ENCODE peak calls at places on chromosome 4, in four cellular contexts. W is SJSA1; L is right cardiac atrium; A is CD8-positive, alpha-beta T cell. M is an unnamed sample.

GRCh38 chr4:17636696-17637351 is 22.4 kb downstream of the MED28 start:
- DNase-seq in W (peak; percentile 47), L (peak; percentile 90), A (peak; percentile 80), M (peak; percentile 37)

GRCh38 chr4:24989327-24989726 is 41.4 kb downstream of the LGI2 start:
- DNase-seq in W (no peak), L (no peak), A (no peak), M (no peak)

GRCh38 chr4:152462047-152462446 is 73.8 kb downstream of the FBXW7 start:
- DNase-seq in W (no peak), L (no peak), A (no peak), M (no peak)

GRCh38 chr4:39637572-39638357 is 900 bp downstream of the SMIM14 start:
- DNase-seq in W (peak; percentile 50), L (peak; percentile 70), A (peak; percentile 55), M (no peak)

GRCh38 chr4:30836231-30836630 is 116.1 kb downstream of the PCDH7 start:
- DNase-seq in W (no peak), L (no peak), A (no peak), M (peak; percentile 10)

GRCh38 chr4:76084542-76084941 is 10.0 kb downstream of the ART3 start:
- DNase-seq in W (no peak), L (no peak), A (no peak), M (no peak)

GRCh38 chr4:101014417-101014816 is 332.9 kb downstream of the PPP3CA start:
- DNase-seq in W (no peak), L (no peak), A (no peak), M (no peak)

GRCh38 chr4:39814403-39815185 is 116.7 kb downstream of the UBE2K start:
- DNase-seq in W (no peak), L (no peak), A (no peak), M (no peak)

GRCh38 chr4:10783351-10783750 is 98.8 kb upstream of the CLNK start:
- DNase-seq in W (no peak), L (no peak), A (no peak), M (peak; percentile 59)

GRCh38 chr4:123984881-123985280 is 588.3 kb downstream of the SPRY1 start:
- DNase-seq in W (no peak), L (peak; percentile 73), A (no peak), M (no peak)

GRCh38 chr4:88033309-88033708 is 25.9 kb downstream of the PKD2 start:
- DNase-seq in W (peak; percentile 53), L (no peak), A (no peak), M (peak; percentile 39)

GRCh38 chr4:131584587-131584986 is 1564.5 kb upstream of the PCDH10 start:
- DNase-seq in W (no peak), L (no peak), A (no peak), M (no peak)

GRCh38 chr4:145679991-145680455 is at the start of gene C4orf51:
- DNase-seq in W (no peak), L (no peak), A (no peak), M (peak; percentile 4)

GRCh38 chr4:31370866-31371465 is 650.8 kb downstream of the PCDH7 start:
- DNase-seq in W (no peak), L (no peak), A (no peak), M (no peak)

GRCh38 chr4:136156947-136157346 is 1375.3 kb downstream of the PCDH18 start:
- DNase-seq in W (no peak), L (no peak), A (no peak), M (no peak)

GRCh38 chr4:56976283-56976877 is 1.0 kb downstream of the NOA1 start:
- DNase-seq in W (no peak), L (no peak), A (no peak), M (no peak)

GRCh38 chr4:78693777-78694456 is 82.2 kb upstream of the BMP2K start:
- DNase-seq in W (no peak), L (no peak), A (no peak), M (no peak)

GRCh38 chr4:78691971-78692814 is 84.0 kb upstream of the BMP2K start:
- DNase-seq in W (no peak), L (no peak), A (no peak), M (no peak)

GRCh38 chr4:78694457-78694787 is 81.7 kb upstream of the BMP2K start:
- DNase-seq in W (no peak), L (no peak), A (no peak), M (no peak)

GRCh38 chr4:78691333-78691732 is 84.8 kb upstream of the BMP2K start:
- DNase-seq in W (no peak), L (no peak), A (no peak), M (no peak)

DNA sequence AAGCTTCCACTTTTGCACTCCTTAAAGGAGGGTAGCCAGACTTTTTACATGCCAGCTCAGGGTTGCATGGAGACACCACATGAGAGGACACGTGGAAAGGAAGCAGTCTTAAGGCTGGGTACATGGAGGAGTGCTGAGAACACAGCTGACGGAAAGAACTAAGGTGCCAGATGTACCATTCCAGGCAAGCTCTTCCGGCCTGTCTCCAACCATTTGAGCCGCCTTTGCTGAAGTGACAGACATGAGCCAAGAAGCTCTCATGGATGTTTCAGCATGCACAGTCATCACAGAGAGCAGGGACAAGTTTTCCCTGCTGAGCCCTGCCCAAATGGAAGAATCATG is 83.4 kb upstream of the BMP2K start:
- DNase-seq in W (no peak), L (no peak), A (no peak), M (no peak)
- H3K27ac ChIP-seq in W (no peak overlapping the region), L (peak overlapping the region; percentile 90), A (no peak overlapping the region), M (no peak overlapping the region)

GRCh38 chr4:112882286-112882685 is 167.2 kb upstream of the ANK2 start:
- DNase-seq in W (no peak), L (no peak), A (no peak), M (no peak)

GRCh38 chr4:112885897-112886296 is 163.6 kb upstream of the ANK2 start:
- DNase-seq in W (no peak), L (no peak), A (no peak), M (no peak)

GRCh38 chr4:112876316-112876715 is 173.1 kb upstream of the ANK2 start:
- DNase-seq in W (no peak), L (no peak), A (no peak), M (no peak)

DNA sequence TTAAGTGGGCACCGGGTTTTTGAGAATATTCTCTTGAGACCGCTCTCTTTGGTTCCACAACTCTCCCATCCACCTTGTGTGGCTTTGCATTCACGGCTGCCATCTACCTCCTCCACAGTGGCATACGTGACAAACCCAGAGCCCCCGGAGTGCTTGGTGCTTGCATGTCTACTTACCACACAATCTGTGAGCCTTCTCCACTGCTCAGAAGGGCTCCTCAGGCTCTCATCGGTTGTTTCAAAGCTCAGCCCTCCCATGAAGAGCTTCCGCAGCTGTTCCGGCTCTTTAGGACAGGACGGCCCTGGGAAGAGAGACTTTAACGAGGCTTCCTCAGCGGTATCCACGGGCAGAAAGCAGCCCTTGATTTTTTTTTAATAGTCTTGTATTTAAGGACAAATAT is 167.6 kb upstream of the ANK2 start:
- DNase-seq in W (no peak), L (no peak), A (no peak), M (no peak)
- H3K4me3 ChIP-seq in W (no peak overlapping the region), L (peak overlapping the region; percentile 36), A (no peak overlapping the region), M (no peak overlapping the region)

GRCh38 chr4:54227261-54228063 is 1.6 kb upstream of the PDGFRA start:
- DNase-seq in W (peak; percentile 64), L (peak; percentile 73), A (no peak), M (no peak)

GRCh38 chr4:54226399-54227260 is 2.5 kb upstream of the PDGFRA start:
- DNase-seq in W (peak; percentile 73), L (peak; percentile 90), A (no peak), M (peak; percentile 71)

GRCh38 chr4:54224960-54225670 is 4.0 kb upstream of the PDGFRA start:
- DNase-seq in W (no peak), L (no peak), A (no peak), M (no peak)

GRCh38 chr4:54228064-54228527 is 997 bp upstream of the PDGFRA start:
- DNase-seq in W (peak; percentile 84), L (peak; percentile 91), A (no peak), M (peak; percentile 68)

DNA sequence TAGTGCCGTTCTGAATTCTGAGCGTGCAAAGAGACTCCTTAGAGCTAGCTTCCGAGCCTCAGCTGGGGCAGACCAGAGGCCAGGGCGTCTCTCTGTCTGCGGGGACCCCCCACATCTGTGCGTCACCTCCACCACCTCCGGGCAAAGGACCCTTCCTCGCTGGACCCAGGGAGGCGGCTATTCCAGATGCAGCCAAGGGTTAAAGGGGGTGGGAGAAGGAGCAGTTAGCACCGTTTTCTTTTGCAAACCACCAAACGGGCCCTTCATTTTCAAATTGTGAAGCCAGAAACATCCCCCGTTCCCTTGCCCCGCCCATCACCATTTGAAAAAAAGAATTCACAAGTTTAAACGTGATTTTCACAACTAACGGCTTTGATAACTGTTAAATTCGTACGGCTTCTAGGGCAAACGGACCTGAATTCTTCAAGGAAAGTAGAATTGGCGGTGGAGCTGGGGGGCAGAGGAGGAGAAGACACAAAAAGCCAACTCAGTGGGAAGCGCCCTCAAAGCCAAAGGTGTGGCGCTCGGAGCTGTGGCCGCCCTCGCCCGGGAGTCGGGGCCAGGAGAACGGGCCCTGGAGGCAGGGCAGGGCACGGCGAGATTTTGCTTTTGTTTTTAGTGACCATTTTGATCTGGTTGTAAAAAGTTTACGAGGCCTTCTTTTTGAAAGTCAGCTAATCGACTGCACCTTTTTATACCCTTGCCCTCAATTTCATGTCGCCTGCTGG is 3.3 kb upstream of the PDGFRA start:
- DNase-seq in W (no peak), L (peak; percentile 61), A (no peak), M (no peak)
- H3K27me3 ChIP-seq in W (no peaks in the 10 kb centered on the region), L (no peaks in the 10 kb centered on the region), A (peaks cover 40% of the 10 kb centered on the region), M (no peaks in the 10 kb centered on the region)

GRCh38 chr4:41256740-41257256 is at the start of gene UCHL1:
- DNase-seq in W (peak; percentile 41), L (peak; percentile 76), A (no peak), M (peak; percentile 91)

GRCh38 chr4:41256131-41256739 is 493 bp upstream of the UCHL1 start:
- DNase-seq in W (no peak), L (no peak), A (no peak), M (peak; percentile 26)

GRCh38 chr4:41258783-41259182 is 2.1 kb downstream of the UCHL1 start:
- DNase-seq in W (no peak), L (no peak), A (no peak), M (peak; percentile 53)

GRCh38 chr4:41257901-41258300 is 1.2 kb downstream of the UCHL1 start:
- DNase-seq in W (no peak), L (no peak), A (no peak), M (no peak)

DNA sequence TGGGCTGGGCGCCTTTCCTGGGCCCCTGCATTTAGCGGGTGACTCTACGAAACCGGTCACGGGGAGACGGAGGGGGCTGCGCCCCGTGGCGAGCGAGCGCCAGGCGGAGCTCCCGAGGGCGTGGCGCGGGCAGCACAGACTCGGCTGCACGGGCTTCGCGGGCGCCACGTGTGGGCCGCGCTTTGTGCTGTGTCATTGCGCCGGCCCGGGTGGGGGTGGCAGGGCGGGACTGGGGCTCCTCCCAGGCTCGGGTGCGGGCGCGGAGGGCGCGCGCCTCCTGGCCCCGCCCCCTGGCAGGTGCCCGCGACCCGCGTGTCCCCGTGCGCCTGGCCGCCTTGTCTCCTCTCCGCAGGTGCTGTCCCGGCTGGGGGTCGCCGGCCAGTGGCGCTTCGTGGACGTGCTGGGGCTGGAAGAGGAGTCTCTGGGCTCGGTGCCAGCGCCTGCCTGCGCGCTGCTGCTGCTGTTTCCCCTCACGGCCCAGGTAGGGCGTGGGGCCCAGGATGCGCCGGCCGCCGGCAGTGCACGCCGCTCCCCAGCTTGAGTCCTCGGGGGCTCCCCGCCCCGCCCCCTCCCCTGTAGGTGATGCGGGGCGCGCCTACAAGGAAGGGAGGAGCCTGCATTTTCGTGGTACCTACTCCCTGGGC is 651 bp downstream of the UCHL1 start:
- DNase-seq in W (no peak), L (peak; percentile 78), A (no peak), M (no peak)
- H3K27ac ChIP-seq in W (no peak overlapping the region), L (no peak overlapping the region), A (no peak overlapping the region), M (peak overlapping the region; percentile 75)

GRCh38 chr4:52861879-52862604 is at the start of gene RASL11B:
- DNase-seq in W (peak; percentile 74), L (peak; percentile 96), A (peak; percentile 85), M (no peak)
- H3K4me3 ChIP-seq in W (peak within 1 kb of the TSS; percentile 51), L (peak within 1 kb of the TSS; percentile 49), A (peak within 1 kb of the TSS; percentile 65), M (peak within 1 kb of the TSS; percentile 75)

GRCh38 chr4:148441624-148441985 is 609 bp downstream of the NR3C2 start:
- DNase-seq in W (no peak), L (no peak), A (no peak), M (no peak)
- H3K27me3 ChIP-seq in W (peaks cover 81% of the 10 kb centered on the region), L (no peaks in the 10 kb centered on the region), A (no peaks in the 10 kb centered on the region), M (peaks cover 53% of the 10 kb centered on the region)

M was measured in AG04450.